ENCODE peak calls at places on chromosomes 13 and 19, in seven cellular contexts. O is IMR-90, X is Peyer's patch, C is uterus, E is body of pancreas, Z is HCT116, A is tibial nerve. N is an unnamed sample.

GRCh38 chr13:32734511-32734910 is 148.3 kb downstream of the PDS5B start:
- DNase-seq in E (peak; percentile 15), C (no peak), O (peak; percentile 88), A (no peak), X (no peak), Z (no peak), N (no peak)

GRCh38 chr19:45098521-45099464 is 5.8 kb downstream of the PPP1R37 start:
- DNase-seq in C (no peak), A (no peak), Z (no peak), O (peak; percentile 45), X (no peak), E (peak; percentile 54), N (peak; percentile 23)

GRCh38 chr13:33140161-33140560 is 123.9 kb downstream of the KL start:
- DNase-seq in E (no peak), O (peak; percentile 35), X (no peak), A (no peak), Z (no peak), C (no peak), N (no peak)

GRCh38 chr19:44722131-44723121 is 23.5 kb downstream of the CEACAM16 start:
- DNase-seq in X (no peak), Z (no peak), O (no peak), C (no peak), A (no peak), E (no peak), N (no peak)

GRCh38 chr19:35040826-35041547 is 534 bp upstream of the HPN start:
- DNase-seq in A (peak; percentile 89), X (peak; percentile 88), C (peak; percentile 86), Z (no peak), O (no peak), E (peak; percentile 96), N (peak; percentile 93)

GRCh38 chr13:101691326-101691725 is 238.9 kb downstream of the ITGBL1 start:
- DNase-seq in E (no peak), A (no peak), C (no peak), Z (no peak), X (no peak), O (no peak), N (no peak)

GRCh38 chr19:37691881-37692504 is 27.6 kb downstream of the ZNF607 start:
- DNase-seq in A (peak; percentile 43), Z (no peak), C (peak; percentile 81), X (peak; percentile 93), E (peak; percentile 68), O (peak; percentile 80), N (peak; percentile 84)

GRCh38 chr13:45932611-45933182 is 81.1 kb upstream of the SIAH3 start:
- DNase-seq in Z (no peak), O (no peak), A (no peak), X (no peak), E (no peak), C (no peak), N (no peak)

GRCh38 chr19:10566408-10566657 is 523 bp upstream of the KRI1 start:
- DNase-seq in E (no peak), C (no peak), Z (no peak), O (no peak), A (no peak), X (no peak), N (no peak)

GRCh38 chr13:74747186-74747955 is 613.2 kb upstream of the KLF12 start:
- DNase-seq in A (no peak), Z (no peak), O (no peak), X (no peak), E (no peak), C (no peak), N (no peak)

GRCh38 chr13:80133631-80134083 is 207.3 kb downstream of the SPRY2 start:
- DNase-seq in O (no peak), Z (no peak), C (no peak), E (no peak), X (no peak), A (no peak), N (no peak)

GRCh38 chr19:42293539-42293938 is 8.4 kb upstream of the PRR19 start:
- DNase-seq in Z (no peak), C (no peak), E (no peak), O (no peak), A (no peak), X (no peak), N (no peak)
- TF ChIP-seq CTCF in Z (peak; percentile 22), C (peak; percentile 25), E (no peak), O (no peak), A (no peak), X (no peak), N (no peak)

DNA sequence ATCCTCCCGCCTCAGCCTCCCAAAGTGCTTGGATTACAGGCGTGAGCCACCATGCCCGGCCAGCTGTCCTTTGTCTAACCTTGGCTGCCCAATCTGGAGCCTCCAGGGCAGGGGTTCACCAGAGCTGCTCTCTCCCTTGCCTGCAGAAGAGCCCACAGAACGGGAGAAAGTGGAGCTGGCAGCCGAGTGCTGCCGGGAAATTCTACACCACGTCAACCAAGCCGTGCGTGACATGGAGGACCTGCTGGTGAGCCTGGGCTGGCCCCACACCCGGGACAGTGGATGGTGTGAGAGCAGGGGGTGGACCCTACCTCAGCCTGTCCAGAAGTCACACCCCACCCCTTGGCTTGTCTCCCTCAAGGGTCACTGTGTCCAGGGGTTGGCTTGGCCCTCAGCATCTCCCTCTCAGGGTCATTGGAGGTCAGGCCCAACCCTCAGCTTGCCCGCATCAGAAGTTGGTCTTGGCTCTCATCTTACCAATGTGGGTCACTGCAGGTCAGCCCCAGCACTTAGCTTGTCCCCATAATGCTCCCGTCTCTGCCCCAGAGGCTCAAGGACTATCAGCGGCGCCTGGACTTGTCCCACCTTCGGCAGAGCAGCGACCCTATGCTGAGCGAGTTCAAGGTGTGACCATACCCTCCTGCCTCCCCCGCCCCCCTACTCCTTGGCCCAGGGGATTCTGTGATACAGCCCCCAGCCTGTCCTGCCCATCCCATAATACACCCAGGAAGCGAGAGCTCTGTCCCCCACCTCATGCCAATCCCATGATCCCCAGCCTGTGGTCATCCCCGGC is 20.4 kb downstream of the ARHGEF1 start:
- DNase-seq in Z (no peak), O (no peak), X (no peak), C (no peak), E (no peak), A (no peak), N (no peak)
- H3K4me1 ChIP-seq in Z (no peaks in the 10 kb centered on the region), O (no peaks in the 10 kb centered on the region), X (peaks cover 10% of the 10 kb centered on the region), C (no peaks in the 10 kb centered on the region), E (peaks cover 12% of the 10 kb centered on the region), A (no peaks in the 10 kb centered on the region), N (no peaks in the 10 kb centered on the region)

GRCh38 chr19:40803857-40804782 is 5.1 kb downstream of the EGLN2 start:
- DNase-seq in C (peak; percentile 51), X (peak; percentile 90), O (no peak), A (no peak), Z (no peak), E (peak; percentile 85), N (peak; percentile 90)
- TF ChIP-seq POLR2A in C (no peak), X (peak; percentile 0), O (no peak), A (no peak), Z (no peak), E (no peak), N (no peak)

GRCh38 chr19:54030895-54031586 is 32.7 kb downstream of the VSTM1 start:
- DNase-seq in C (no peak), Z (no peak), O (peak; percentile 24), E (no peak), A (no peak), X (no peak), N (no peak)

GRCh38 chr19:54026656-54027055 is 35.2 kb downstream of the CACNG6 start:
- DNase-seq in C (no peak), E (no peak), O (no peak), A (no peak), X (no peak), Z (no peak), N (no peak)

GRCh38 chr19:54035215-54036178 is 28.2 kb downstream of the VSTM1 start:
- DNase-seq in X (no peak), Z (no peak), O (peak; percentile 78), C (no peak), A (no peak), E (no peak), N (no peak)

GRCh38 chr19:54024660-54025059 is 33.2 kb downstream of the CACNG6 start:
- DNase-seq in E (no peak), X (no peak), Z (no peak), C (no peak), O (no peak), A (no peak), N (no peak)

GRCh38 chr19:54029930-54030490 is 33.7 kb downstream of the VSTM1 start:
- DNase-seq in E (peak; percentile 62), C (peak; percentile 20), Z (peak; percentile 69), X (peak; percentile 74), A (peak; percentile 22), O (peak; percentile 54), N (peak; percentile 22)
- TF ChIP-seq CTCF in E (peak; percentile 39), C (peak; percentile 35), Z (peak; percentile 73), X (peak; percentile 47), A (peak; percentile 34), O (peak; percentile 64), N (no peak)

GRCh38 chr19:13163609-13164364 is 13.6 kb downstream of the IER2 start:
- DNase-seq in O (peak; percentile 83), Z (no peak), E (peak; percentile 85), X (peak; percentile 83), A (peak; percentile 47), C (peak; percentile 88), N (peak; percentile 87)
- H3K4me1 ChIP-seq in O (peaks cover 28% of the 10 kb centered on the region), Z (peaks cover 91% of the 10 kb centered on the region), E (peaks cover 69% of the 10 kb centered on the region), X (peaks cover 51% of the 10 kb centered on the region), A (no peaks in the 10 kb centered on the region), C (peaks cover 5% of the 10 kb centered on the region), N (peaks cover 62% of the 10 kb centered on the region)

GRCh38 chr13:48728876-48729275 is 75.1 kb downstream of the CYSLTR2 start:
- DNase-seq in Z (no peak), C (no peak), E (no peak), A (no peak), X (no peak), O (no peak), N (no peak)
- TF ChIP-seq POLR2A in Z (no peak), C (no peak), E (no peak), A (no peak), X (no peak), O (no peak), N (no peak)